ENCODE peak calls at places on chromosomes 11 and 22, in five cellular contexts. One of them, this sample, is unnamed.

GRCh38 chr22:41184679-41185078 is 20.4 kb upstream of the L3MBTL2 start:
- DNase-seq in BE2C: no peak
- DNase-seq in esophagus squamous epithelium: no peak
- DNase-seq in left lung: no peak
- DNase-seq in uterus: no peak
- DNase-seq in this sample: no peak

GRCh38 chr11:78039919-78040671 is 17.0 kb upstream of the KCTD14 start:
- DNase-seq in left lung: peak
- DNase-seq in BE2C: peak
- DNase-seq in esophagus squamous epithelium: no peak
- DNase-seq in uterus: peak
- DNase-seq in this sample: peak

GRCh38 chr11:116936754-116937153 is 99.3 kb upstream of the APOA1 start:
- DNase-seq in BE2C: no peak
- DNase-seq in uterus: no peak
- DNase-seq in esophagus squamous epithelium: no peak
- DNase-seq in left lung: no peak
- DNase-seq in this sample: no peak

GRCh38 chr11:9760180-9760550 is 96.3 kb downstream of the SWAP70 start:
- DNase-seq in esophagus squamous epithelium: no peak
- DNase-seq in uterus: peak
- DNase-seq in left lung: peak
- DNase-seq in BE2C: no peak
- DNase-seq in this sample: peak

GRCh38 chr11:128964463-128964930 is 21.8 kb upstream of the TP53AIP1 start:
- DNase-seq in BE2C: no peak
- DNase-seq in left lung: no peak
- DNase-seq in esophagus squamous epithelium: no peak
- DNase-seq in uterus: no peak
- DNase-seq in this sample: no peak

GRCh38 chr22:24445481-24446290 is 18.3 kb downstream of the ADORA2A start:
- DNase-seq in left lung: no peak
- DNase-seq in esophagus squamous epithelium: no peak
- DNase-seq in uterus: no peak
- DNase-seq in BE2C: peak
- DNase-seq in this sample: no peak

GRCh38 chr11:23288001-23288783 is 427.9 kb upstream of the CCDC179 start:
- DNase-seq in left lung: no peak
- DNase-seq in esophagus squamous epithelium: no peak
- DNase-seq in uterus: no peak
- DNase-seq in BE2C: no peak
- DNase-seq in this sample: no peak

GRCh38 chr11:103601230-103601846 is 435.1 kb upstream of the DDI1 start:
- DNase-seq in BE2C: peak
- DNase-seq in uterus: no peak
- DNase-seq in left lung: no peak
- DNase-seq in esophagus squamous epithelium: no peak
- DNase-seq in this sample: no peak

GRCh38 chr22:46712288-46712687 is 25.8 kb downstream of the CERK start:
- DNase-seq in BE2C: no peak
- DNase-seq in esophagus squamous epithelium: no peak
- DNase-seq in left lung: no peak
- DNase-seq in uterus: no peak
- DNase-seq in this sample: no peak

GRCh38 chr11:1879941-1880720 is 11.6 kb downstream of the PRR33 start:
- DNase-seq in left lung: peak
- DNase-seq in uterus: peak
- DNase-seq in esophagus squamous epithelium: no peak
- DNase-seq in BE2C: no peak
- DNase-seq in this sample: peak

GRCh38 chr11:22558638-22559037 is 67.0 kb downstream of the FANCF start:
- DNase-seq in esophagus squamous epithelium: no peak
- DNase-seq in uterus: no peak
- DNase-seq in BE2C: peak
- DNase-seq in left lung: no peak
- DNase-seq in this sample: no peak

GRCh38 chr11:69351460-69351859 is 57.5 kb downstream of the MYEOV start:
- DNase-seq in left lung: no peak
- DNase-seq in esophagus squamous epithelium: no peak
- DNase-seq in BE2C: no peak
- DNase-seq in uterus: no peak
- DNase-seq in this sample: no peak

GRCh38 chr11:11584937-11585336 is 36.9 kb downstream of the GALNT18 start:
- DNase-seq in uterus: no peak
- DNase-seq in esophagus squamous epithelium: no peak
- DNase-seq in left lung: no peak
- DNase-seq in BE2C: no peak
- DNase-seq in this sample: no peak

GRCh38 chr11:112453601-112454577 is 193.2 kb upstream of the PLET1 start:
- DNase-seq in uterus: no peak
- DNase-seq in left lung: no peak
- DNase-seq in esophagus squamous epithelium: no peak
- DNase-seq in BE2C: peak
- DNase-seq in this sample: no peak

GRCh38 chr11:106786251-106786650 is 232.0 kb downstream of the GUCY1A2 start:
- DNase-seq in left lung: no peak
- DNase-seq in uterus: no peak
- DNase-seq in esophagus squamous epithelium: no peak
- DNase-seq in BE2C: no peak
- DNase-seq in this sample: no peak

GRCh38 chr11:69377953-69378302 is 84.0 kb downstream of the MYEOV start:
- DNase-seq in BE2C: peak
- DNase-seq in uterus: no peak
- DNase-seq in esophagus squamous epithelium: no peak
- DNase-seq in left lung: peak
- DNase-seq in this sample: no peak

GRCh38 chr11:128720522-128720985 is 26.7 kb downstream of the FLI1 start:
- DNase-seq in left lung: no peak
- DNase-seq in uterus: no peak
- DNase-seq in BE2C: no peak
- DNase-seq in esophagus squamous epithelium: no peak
- DNase-seq in this sample: no peak

GRCh38 chr11:78030429-78031325 is 7.6 kb upstream of the KCTD14 start:
- DNase-seq in esophagus squamous epithelium: no peak
- DNase-seq in BE2C: peak
- DNase-seq in left lung: peak
- DNase-seq in uterus: no peak
- DNase-seq in this sample: no peak

GRCh38 chr11:126282361-126282741 is 542 bp upstream of the TIRAP start:
- DNase-seq in BE2C: peak
- DNase-seq in left lung: peak
- DNase-seq in esophagus squamous epithelium: no peak
- DNase-seq in uterus: peak
- DNase-seq in this sample: peak

GRCh38 chr11:122019908-122020694 is 95.9 kb downstream of the BLID start:
- DNase-seq in esophagus squamous epithelium: no peak
- DNase-seq in left lung: no peak
- DNase-seq in BE2C: no peak
- DNase-seq in uterus: no peak
- DNase-seq in this sample: no peak

GRCh38 chr11:31940396-31941037 is 129.4 kb upstream of the PAX6 start:
- DNase-seq in uterus: no peak
- DNase-seq in BE2C: no peak
- DNase-seq in esophagus squamous epithelium: no peak
- DNase-seq in left lung: no peak
- DNase-seq in this sample: no peak

GRCh38 chr11:76661306-76661751 is 9.2 kb downstream of the LRRC32 start:
- DNase-seq in BE2C: no peak
- DNase-seq in esophagus squamous epithelium: no peak
- DNase-seq in uterus: no peak
- DNase-seq in left lung: peak
- DNase-seq in this sample: peak

GRCh38 chr11:111378773-111379499 is at the start of gene POU2AF1:
- DNase-seq in uterus: peak
- DNase-seq in esophagus squamous epithelium: peak
- DNase-seq in left lung: no peak
- DNase-seq in BE2C: no peak
- DNase-seq in this sample: no peak

GRCh38 chr22:39463931-39464390 is 7.1 kb downstream of the MGAT3 start:
- DNase-seq in left lung: peak
- DNase-seq in esophagus squamous epithelium: no peak
- DNase-seq in BE2C: no peak
- DNase-seq in uterus: no peak
- DNase-seq in this sample: no peak

GRCh38 chr22:39306456-39307361 is 12.7 kb downstream of the RPL3 start:
- DNase-seq in left lung: no peak
- DNase-seq in BE2C: peak
- DNase-seq in esophagus squamous epithelium: no peak
- DNase-seq in uterus: no peak
- DNase-seq in this sample: peak

GRCh38 chr11:17645190-17645970 is 74.0 kb upstream of the MYOD1 start:
- DNase-seq in BE2C: no peak
- DNase-seq in esophagus squamous epithelium: no peak
- DNase-seq in left lung: no peak
- DNase-seq in uterus: no peak
- DNase-seq in this sample: no peak

GRCh38 chr22:44941176-44941575 is 68.6 kb downstream of the PHF21B start:
- DNase-seq in left lung: no peak
- DNase-seq in uterus: no peak
- DNase-seq in BE2C: no peak
- DNase-seq in esophagus squamous epithelium: no peak
- DNase-seq in this sample: no peak

GRCh38 chr11:126465573-126466287 is 110.2 kb downstream of the ST3GAL4 start:
- DNase-seq in esophagus squamous epithelium: no peak
- DNase-seq in BE2C: no peak
- DNase-seq in uterus: no peak
- DNase-seq in left lung: no peak
- DNase-seq in this sample: no peak

GRCh38 chr11:126853732-126854131 is 146.8 kb downstream of the KIRREL3 start:
- DNase-seq in uterus: no peak
- DNase-seq in left lung: no peak
- DNase-seq in esophagus squamous epithelium: no peak
- DNase-seq in BE2C: no peak
- DNase-seq in this sample: no peak

GRCh38 chr22:50238755-50239154 is 6.1 kb downstream of the TUBGCP6 start:
- DNase-seq in BE2C: no peak
- DNase-seq in left lung: no peak
- DNase-seq in esophagus squamous epithelium: no peak
- DNase-seq in uterus: no peak
- DNase-seq in this sample: no peak

GRCh38 chr22:17260950-17261349 is 41.7 kb upstream of the ADA2 start:
- DNase-seq in esophagus squamous epithelium: no peak
- DNase-seq in left lung: no peak
- DNase-seq in BE2C: no peak
- DNase-seq in uterus: no peak
- DNase-seq in this sample: no peak

GRCh38 chr11:6647282-6647679 is 8.3 kb downstream of the DCHS1 start:
- DNase-seq in uterus: peak
- DNase-seq in esophagus squamous epithelium: no peak
- DNase-seq in left lung: no peak
- DNase-seq in BE2C: no peak
- DNase-seq in this sample: no peak

GRCh38 chr11:35235944-35236666 is 97.1 kb downstream of the CD44 start:
- DNase-seq in uterus: no peak
- DNase-seq in BE2C: no peak
- DNase-seq in esophagus squamous epithelium: no peak
- DNase-seq in left lung: no peak
- DNase-seq in this sample: no peak

GRCh38 chr11:71929491-71929890 is 645 bp downstream of the RNF121 start:
- DNase-seq in BE2C: no peak
- DNase-seq in left lung: no peak
- DNase-seq in uterus: no peak
- DNase-seq in esophagus squamous epithelium: no peak
- DNase-seq in this sample: no peak

GRCh38 chr11:71928739-71929443 is at the start of gene RNF121:
- DNase-seq in uterus: peak
- DNase-seq in esophagus squamous epithelium: peak
- DNase-seq in left lung: peak
- DNase-seq in BE2C: peak
- DNase-seq in this sample: peak

GRCh38 chr11:71931245-71931602 is 2.4 kb downstream of the RNF121 start:
- DNase-seq in BE2C: no peak
- DNase-seq in uterus: no peak
- DNase-seq in esophagus squamous epithelium: no peak
- DNase-seq in left lung: no peak
- DNase-seq in this sample: no peak

GRCh38 chr11:71927813-71928738 is at the start of gene XNDC1N:
- DNase-seq in esophagus squamous epithelium: no peak
- DNase-seq in left lung: peak
- DNase-seq in uterus: peak
- DNase-seq in BE2C: peak
- DNase-seq in this sample: peak

GRCh38 chr11:71930556-71931244 is 1.9 kb downstream of the RNF121 start:
- DNase-seq in left lung: no peak
- DNase-seq in BE2C: no peak
- DNase-seq in uterus: no peak
- DNase-seq in esophagus squamous epithelium: no peak
- DNase-seq in this sample: no peak
- H3K4me3 ChIP-seq in left lung: no peak
- H3K4me3 ChIP-seq in BE2C: no peak
- H3K4me3 ChIP-seq in uterus: no peak
- H3K4me3 ChIP-seq in esophagus squamous epithelium: no peak
- H3K4me3 ChIP-seq in this sample: no peak

GRCh38 chr11:47766363-47767227 is 546 bp downstream of the FNBP4 start:
- DNase-seq in uterus: peak
- DNase-seq in BE2C: peak
- DNase-seq in left lung: peak
- DNase-seq in esophagus squamous epithelium: peak
- DNase-seq in this sample: peak

GRCh38 chr11:47768090-47768620 is 1.0 kb upstream of the FNBP4 start:
- DNase-seq in esophagus squamous epithelium: no peak
- DNase-seq in BE2C: peak
- DNase-seq in left lung: peak
- DNase-seq in uterus: peak
- DNase-seq in this sample: peak

GRCh38 chr11:47765086-47765485 is 2.1 kb downstream of the FNBP4 start:
- DNase-seq in BE2C: no peak
- DNase-seq in esophagus squamous epithelium: no peak
- DNase-seq in left lung: no peak
- DNase-seq in uterus: no peak
- DNase-seq in this sample: no peak
- H3K4me3 ChIP-seq in BE2C: peak
- H3K4me3 ChIP-seq in esophagus squamous epithelium: no peak
- H3K4me3 ChIP-seq in left lung: no peak
- H3K4me3 ChIP-seq in uterus: no peak
- H3K4me3 ChIP-seq in this sample: no peak

GRCh38 chr22:36771376-36772063 is 4.4 kb downstream of the IFT27 start:
- DNase-seq in BE2C: peak
- DNase-seq in left lung: peak
- DNase-seq in uterus: no peak
- DNase-seq in esophagus squamous epithelium: no peak
- DNase-seq in this sample: no peak
- H3K4me3 ChIP-seq in BE2C: no peak
- H3K4me3 ChIP-seq in left lung: no peak
- H3K4me3 ChIP-seq in uterus: no peak
- H3K4me3 ChIP-seq in esophagus squamous epithelium: no peak
- H3K4me3 ChIP-seq in this sample: no peak

DNA sequence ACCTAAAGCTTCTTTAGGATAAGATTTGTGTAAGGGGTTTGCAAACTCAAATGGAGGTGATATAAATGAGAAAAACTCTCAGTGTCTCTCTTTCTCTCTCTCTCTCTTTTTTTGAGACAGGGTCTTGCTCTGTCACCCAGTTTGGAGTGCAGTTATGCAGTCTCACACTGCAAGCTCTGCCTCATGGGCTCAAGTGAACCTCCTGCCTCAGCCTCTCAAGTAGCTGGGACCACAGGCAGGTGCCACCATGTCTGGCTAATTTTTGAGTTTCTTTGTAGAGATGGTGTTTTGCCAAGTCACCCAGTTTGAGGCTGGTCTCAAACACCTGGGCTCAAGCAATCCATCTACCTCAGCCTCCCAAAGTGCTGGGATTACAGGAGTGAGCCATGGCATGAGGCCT is 2.9 kb downstream of the BIRC3 start:
- DNase-seq in esophagus squamous epithelium: no peak
- DNase-seq in uterus: no peak
- DNase-seq in left lung: no peak
- DNase-seq in BE2C: no peak
- DNase-seq in this sample: no peak
- H3K4me3 ChIP-seq in esophagus squamous epithelium: no peak
- H3K4me3 ChIP-seq in uterus: no peak
- H3K4me3 ChIP-seq in left lung: no peak
- H3K4me3 ChIP-seq in BE2C: no peak
- H3K4me3 ChIP-seq in this sample: no peak